ENCODE peak calls at places on chromosome 17, in seven cellular contexts. G is brain microvascular endothelial cell, D is heart left ventricle, W is colonic mucosa, V is H1, X is right lobe of liver, E is upper lobe of left lung. I is an unnamed sample.

GRCh38 chr17:1039511-1040215 is 42.7 kb downstream of the TIMM22 start:
- DNase-seq in D (peak; percentile 90), E (peak; percentile 89), V (no peak), W (peak; percentile 45), X (peak; percentile 77), G (no peak), I (no peak)

GRCh38 chr17:17934214-17934613 is 38.0 kb downstream of the TOM1L2 start:
- DNase-seq in G (no peak), V (no peak), D (no peak), X (no peak), W (no peak), E (no peak), I (no peak)

GRCh38 chr17:55588446-55588845 is 77.2 kb upstream of the SMIM36 start:
- DNase-seq in G (no peak), V (no peak), X (no peak), D (no peak), E (no peak), W (no peak), I (no peak)

GRCh38 chr17:48571826-48572417 is 6.2 kb downstream of the HOXB4 start:
- DNase-seq in D (no peak), X (no peak), W (no peak), E (no peak), G (no peak), V (no peak), I (no peak)

GRCh38 chr17:55238197-55238930 is 26.4 kb upstream of the HLF start:
- DNase-seq in V (peak; percentile 89), E (peak; percentile 97), W (peak; percentile 93), X (peak; percentile 92), D (peak; percentile 94), G (peak; percentile 78), I (peak; percentile 88)

GRCh38 chr17:39800540-39800939 is 62.8 kb downstream of the GRB7 start:
- DNase-seq in X (no peak), G (no peak), D (no peak), E (no peak), W (no peak), V (no peak), I (peak; percentile 55)

GRCh38 chr17:1948517-1948825 is 76.7 kb downstream of the RTN4RL1 start:
- DNase-seq in E (no peak), X (no peak), D (no peak), G (no peak), W (no peak), V (no peak), I (no peak)

GRCh38 chr17:2395258-2396170 is 5.3 kb downstream of the MNT start:
- DNase-seq in E (peak; percentile 74), D (peak; percentile 65), G (peak; percentile 63), W (peak; percentile 66), X (no peak), V (no peak), I (no peak)

GRCh38 chr17:56785396-56785795 is 48.3 kb downstream of the C17orf67 start:
- DNase-seq in G (no peak), D (no peak), X (no peak), V (no peak), E (no peak), W (no peak), I (no peak)

GRCh38 chr17:81577278-81578000 is 25.3 kb upstream of the FAAP100 start:
- DNase-seq in E (no peak), G (peak; percentile 46), X (no peak), D (no peak), V (no peak), W (no peak), I (no peak)

GRCh38 chr17:67157732-67158639 is 87.0 kb downstream of the HELZ start:
- DNase-seq in G (peak; percentile 41), D (no peak), W (no peak), X (no peak), E (no peak), V (no peak), I (no peak)

GRCh38 chr17:62948370-62948769 is 17.7 kb upstream of the TANC2 start:
- DNase-seq in D (no peak), E (no peak), G (no peak), W (no peak), X (no peak), V (no peak), I (no peak)

GRCh38 chr17:19024101-19025078 is 19.8 kb upstream of the FAM83G start:
- DNase-seq in X (peak; percentile 15), V (no peak), D (peak; percentile 14), G (peak; percentile 25), E (peak; percentile 59), W (no peak), I (no peak)

GRCh38 chr17:30920282-30920681 is 1.5 kb upstream of the ADAP2 start:
- DNase-seq in X (no peak), V (peak; percentile 9), G (peak; percentile 34), E (no peak), D (peak; percentile 72), W (no peak), I (no peak)

GRCh38 chr17:71914042-71914441 is 206.8 kb upstream of the SOX9 start:
- DNase-seq in G (no peak), D (no peak), E (no peak), X (no peak), V (no peak), W (no peak), I (no peak)

GRCh38 chr17:79000396-79001189 is 9.0 kb downstream of the CANT1 start:
- DNase-seq in V (no peak), X (peak; percentile 18), G (no peak), W (no peak), E (no peak), D (no peak), I (no peak)

GRCh38 chr17:13978478-13978877 is 90.8 kb upstream of the COX10 start:
- DNase-seq in G (no peak), D (no peak), W (no peak), E (no peak), X (no peak), V (no peak), I (no peak)

GRCh38 chr17:1920948-1921351 is 91.1 kb downstream of the RPA1 start:
- DNase-seq in X (no peak), W (no peak), E (no peak), G (no peak), D (no peak), V (no peak), I (no peak)

GRCh38 chr17:39175695-39176093 is 9.7 kb upstream of the ARL5C start:
- DNase-seq in W (no peak), G (no peak), D (no peak), V (no peak), X (no peak), E (no peak), I (no peak)

GRCh38 chr17:43845772-43846171 is 1.2 kb upstream of the CD300LG start:
- DNase-seq in D (no peak), E (no peak), W (no peak), X (no peak), G (no peak), V (no peak), I (no peak)

GRCh38 chr17:43846221-43846712 is 709 bp upstream of the CD300LG start:
- DNase-seq in X (peak; percentile 86), D (peak; percentile 88), G (peak; percentile 63), V (peak; percentile 77), W (peak; percentile 86), E (peak; percentile 97), I (peak; percentile 71)

GRCh38 chr17:43848601-43849000 is 1.6 kb downstream of the CD300LG start:
- DNase-seq in E (no peak), V (no peak), D (no peak), X (no peak), G (no peak), W (no peak), I (no peak)

GRCh38 chr17:43849116-43849515 is 2.1 kb downstream of the CD300LG start:
- DNase-seq in D (no peak), G (no peak), X (no peak), V (no peak), W (no peak), E (no peak), I (no peak)

DNA sequence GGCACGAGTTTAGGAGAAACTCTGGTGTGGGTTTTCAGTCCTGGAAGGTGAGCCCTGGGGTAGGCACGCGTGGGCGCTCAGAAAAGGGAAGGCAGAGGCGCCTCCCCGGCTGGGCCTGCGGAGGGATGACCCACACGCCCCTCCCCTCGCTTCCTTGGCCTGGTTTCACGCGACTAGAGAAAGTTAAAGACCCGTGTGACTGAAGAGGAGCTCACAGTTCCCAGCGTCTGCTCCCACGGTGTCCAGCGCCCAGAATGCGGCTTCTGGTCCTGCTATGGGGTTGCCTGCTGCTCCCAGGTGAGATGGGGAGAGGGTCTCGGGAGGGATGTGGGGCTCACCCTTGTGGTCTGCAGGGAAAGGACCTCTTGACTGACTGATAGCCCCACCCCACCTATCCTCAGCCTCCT is at the start of gene CD300LG:
- DNase-seq in D (no peak), X (peak; percentile 43), W (no peak), V (no peak), G (no peak), E (peak; percentile 55), I (no peak)
- H3K4me3 ChIP-seq in D (peak within 1 kb of the TSS; percentile 28), X (no peak within 1 kb of the TSS), W (no peak within 1 kb of the TSS), V (peak within 1 kb of the TSS; percentile 23), G (no peak within 1 kb of the TSS), E (peak within 1 kb of the TSS; percentile 37), I (no peak within 1 kb of the TSS)

DNA sequence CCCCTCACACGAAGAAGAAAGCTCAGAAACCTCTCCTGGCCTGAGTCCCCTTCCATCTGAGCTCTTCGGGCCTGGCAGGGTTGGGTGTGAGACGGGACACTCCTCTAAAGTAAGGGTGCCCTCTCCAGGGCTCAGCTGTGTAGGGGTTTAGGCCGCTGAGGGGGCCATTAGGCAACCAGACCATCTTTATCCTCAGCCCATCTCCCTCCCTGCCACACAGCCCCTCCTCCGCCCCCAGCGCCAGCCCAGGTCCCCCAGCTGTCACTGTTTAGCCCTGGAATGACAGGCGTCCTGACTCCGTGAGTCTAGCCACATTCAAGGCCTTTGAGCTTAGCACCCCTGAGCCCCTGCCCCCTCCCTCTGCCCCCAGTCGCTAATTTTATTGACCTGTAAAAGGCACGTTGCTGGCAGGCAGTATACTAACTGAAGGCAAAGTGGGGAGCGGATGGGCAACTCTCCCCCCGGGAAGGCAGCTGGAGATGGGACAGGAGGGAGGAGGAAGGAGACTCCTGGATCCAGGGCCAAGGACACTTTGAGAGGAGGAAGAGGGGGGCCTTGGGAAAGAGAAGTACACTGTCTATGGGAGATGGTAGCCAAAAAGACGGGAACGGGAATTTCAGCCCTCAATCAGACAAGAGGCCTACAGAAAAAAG is 600 bp upstream of the ZNF385C start:
- DNase-seq in W (no peak), E (no peak), G (no peak), V (no peak), X (no peak), D (no peak), I (no peak)
- TF ChIP-seq CTCF in W (no peak), E (no peak), G (no peak), V (no peak), X (no peak), D (no peak), I (no peak)

GRCh38 chr17:43094129-43094834 is 30.9 kb downstream of the BRCA1 start:
- DNase-seq in G (no peak), X (no peak), W (no peak), D (no peak), E (no peak), V (no peak), I (no peak)
- H3K36me3 ChIP-seq in G (no peaks in the 10 kb centered on the region), X (no peaks in the 10 kb centered on the region), W (no peaks in the 10 kb centered on the region), D (no peaks in the 10 kb centered on the region), E (no peaks in the 10 kb centered on the region), V (peaks cover 39% of the 10 kb centered on the region), I (peaks cover 4% of the 10 kb centered on the region)

DNA sequence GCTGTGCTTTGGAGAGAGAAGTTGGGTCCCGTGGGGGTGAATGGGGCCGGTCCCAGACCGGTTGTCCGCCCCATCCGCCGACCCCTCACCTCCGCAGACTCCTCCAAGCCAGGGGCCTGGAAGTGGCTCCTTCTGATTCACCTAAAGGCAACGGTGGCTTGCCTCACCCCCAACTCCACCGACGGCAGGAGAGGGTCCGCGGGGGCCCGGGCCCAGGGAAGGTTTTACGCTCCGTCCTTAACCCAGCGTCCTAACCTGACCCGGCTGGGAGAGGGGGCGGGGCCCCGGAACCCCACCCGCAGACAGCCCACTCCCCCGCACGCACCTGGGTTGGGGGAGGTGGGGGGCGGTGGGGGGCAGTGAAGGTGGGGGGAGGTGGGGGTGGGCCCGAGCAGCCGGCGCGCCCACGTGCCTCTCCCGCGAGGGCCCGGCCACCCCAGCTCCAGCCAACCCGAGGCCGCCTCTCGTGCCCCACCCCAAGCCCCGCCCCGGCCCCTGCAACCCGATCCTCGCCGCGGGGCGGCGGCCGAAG is 12.7 kb upstream of the CD300A start:
- DNase-seq in W (peak; percentile 93), V (no peak), G (no peak), X (no peak), D (peak; percentile 95), E (no peak), I (no peak)
- H3K4me3 ChIP-seq in W (peak overlapping the region; percentile 33), V (peak overlapping the region; percentile 42), G (no peak overlapping the region), X (peak overlapping the region; percentile 58), D (peak overlapping the region; percentile 36), E (peak overlapping the region; percentile 51), I (no peak overlapping the region)

I was measured in GM06990.